ENCODE peak calls at places on chromosome 1, in nine cellular contexts. X, Q, L, N, R, K, B, M and G are unnamed samples. For H3K4me1, the result is how much of the 10 kb centered on the place peaks cover.

GRCh38 chr1:181104790-181105133 is 16.3 kb downstream of the IER5 start:
- DNase-seq in X (peak), Q (no peak), L (peak), N (peak), R (no peak), K (peak), B (no peak), M (peak), G (peak)

GRCh38 chr1:180259431-180260338 is 29.6 kb downstream of the LHX4 start:
- DNase-seq in X (no peak), Q (no peak), L (no peak), N (no peak), R (no peak), K (peak), B (no peak), M (no peak), G (no peak)

GRCh38 chr1:23037081-23037740 is 17.9 kb downstream of the KDM1A start:
- DNase-seq in X (peak), Q (no peak), L (no peak), N (no peak), R (no peak), K (no peak), B (no peak), M (no peak), G (no peak)

GRCh38 chr1:40806724-40807675 is 23.4 kb downstream of the KCNQ4 start:
- DNase-seq in X (no peak), Q (no peak), L (no peak), N (no peak), R (no peak), K (peak), B (no peak), M (no peak), G (no peak)

GRCh38 chr1:22064751-22065402 is 12.4 kb downstream of the CDC42 start:
- DNase-seq in X (no peak), Q (no peak), L (no peak), N (no peak), R (no peak), K (no peak), B (no peak), M (no peak), G (no peak)

GRCh38 chr1:230208619-230209261 is 141.7 kb downstream of the GALNT2 start:
- DNase-seq in X (no peak), Q (no peak), L (no peak), N (no peak), R (no peak), K (no peak), B (no peak), M (no peak), G (peak)

GRCh38 chr1:200260587-200261335 is 149.1 kb downstream of the ZNF281 start:
- DNase-seq in X (peak), Q (no peak), L (no peak), N (peak), R (no peak), K (no peak), B (no peak), M (no peak), G (no peak)

GRCh38 chr1:21294266-21295058 is 4.2 kb upstream of the ECE1 start:
- DNase-seq in X (peak), Q (peak), L (no peak), N (no peak), R (no peak), K (no peak), B (no peak), M (peak), G (peak)

GRCh38 chr1:219189021-219189824 is 15.5 kb downstream of the LYPLAL1 start:
- DNase-seq in X (peak), Q (no peak), L (no peak), N (no peak), R (no peak), K (no peak), B (no peak), M (no peak), G (no peak)

GRCh38 chr1:244100691-244101453 is 49.8 kb downstream of the ZBTB18 start:
- DNase-seq in X (no peak), Q (no peak), L (no peak), N (no peak), R (no peak), K (no peak), B (no peak), M (no peak), G (no peak)

GRCh38 chr1:107643766-107644165 is 321.2 kb downstream of the VAV3 start:
- DNase-seq in X (no peak), Q (no peak), L (no peak), N (no peak), R (no peak), K (no peak), B (no peak), M (no peak), G (no peak)

GRCh38 chr1:63148825-63149645 is 173.3 kb upstream of the FOXD3 start:
- DNase-seq in X (peak), Q (peak), L (no peak), N (peak), R (no peak), K (no peak), B (no peak), M (no peak), G (no peak)

GRCh38 chr1:15038232-15039016 is 115.1 kb upstream of the TMEM51 start:
- DNase-seq in X (peak), Q (no peak), L (no peak), N (peak), R (no peak), K (no peak), B (no peak), M (no peak), G (no peak)

GRCh38 chr1:117130526-117130925 is 9.0 kb upstream of the TRIM45 start:
- DNase-seq in X (no peak), Q (no peak), L (no peak), N (no peak), R (no peak), K (no peak), B (no peak), M (no peak), G (no peak)

GRCh38 chr1:29883986-29884385 is 647.7 kb downstream of the PTPRU start:
- DNase-seq in X (no peak), Q (no peak), L (no peak), N (no peak), R (no peak), K (no peak), B (no peak), M (no peak), G (no peak)

GRCh38 chr1:116820362-116820761 is 66.1 kb downstream of the CD2 start:
- DNase-seq in X (peak), Q (no peak), L (peak), N (no peak), R (peak), K (no peak), B (no peak), M (no peak), G (no peak)

GRCh38 chr1:208731976-208732821 is 488.0 kb upstream of the PLXNA2 start:
- DNase-seq in X (no peak), Q (no peak), L (no peak), N (no peak), R (no peak), K (no peak), B (no peak), M (no peak), G (no peak)

GRCh38 chr1:212634252-212634651 is 25.7 kb downstream of the ATF3 start:
- DNase-seq in X (no peak), Q (no peak), L (no peak), N (no peak), R (no peak), K (no peak), B (no peak), M (no peak), G (no peak)

GRCh38 chr1:29679316-29679715 is 443.0 kb downstream of the PTPRU start:
- DNase-seq in X (no peak), Q (peak), L (no peak), N (no peak), R (no peak), K (no peak), B (peak), M (no peak), G (no peak)

GRCh38 chr1:54567961-54568360 is 19.9 kb downstream of the ACOT11 start:
- DNase-seq in X (peak), Q (no peak), L (no peak), N (no peak), R (no peak), K (peak), B (no peak), M (no peak), G (no peak)

GRCh38 chr1:116529199-116529616 is 41.6 kb downstream of the CD58 start:
- DNase-seq in X (peak), Q (no peak), L (no peak), N (no peak), R (no peak), K (no peak), B (no peak), M (no peak), G (no peak)

GRCh38 chr1:94989911-94990463 is 63.1 kb upstream of the CNN3 start:
- DNase-seq in X (no peak), Q (no peak), L (no peak), N (no peak), R (no peak), K (no peak), B (peak), M (no peak), G (no peak)

GRCh38 chr1:236692128-236692527 is 5.8 kb downstream of the ACTN2 start:
- DNase-seq in X (no peak), Q (no peak), L (no peak), N (no peak), R (no peak), K (no peak), B (no peak), M (no peak), G (no peak)

GRCh38 chr1:170707959-170708666 is 44.2 kb downstream of the PRRX1 start:
- DNase-seq in X (peak), Q (no peak), L (no peak), N (peak), R (no peak), K (no peak), B (no peak), M (no peak), G (no peak)

GRCh38 chr1:43018091-43018490 is 59.4 kb upstream of the SLC2A1 start:
- DNase-seq in X (no peak), Q (no peak), L (no peak), N (no peak), R (no peak), K (no peak), B (no peak), M (no peak), G (no peak)

GRCh38 chr1:197269053-197269452 is 1.0 kb downstream of the CRB1 start:
- DNase-seq in X (no peak), Q (no peak), L (no peak), N (no peak), R (no peak), K (no peak), B (no peak), M (no peak), G (no peak)

GRCh38 chr1:173241528-173242347 is 34.6 kb upstream of the TNFSF4 start:
- DNase-seq in X (no peak), Q (peak), L (no peak), N (no peak), R (no peak), K (no peak), B (no peak), M (no peak), G (no peak)

GRCh38 chr1:32455958-32456357 is 8.9 kb upstream of the ZBTB8B start:
- DNase-seq in X (no peak), Q (no peak), L (no peak), N (no peak), R (no peak), K (no peak), B (no peak), M (no peak), G (no peak)

GRCh38 chr1:39167632-39168209 is 36.8 kb upstream of the MACF1 start:
- DNase-seq in X (peak), Q (peak), L (no peak), N (peak), R (no peak), K (no peak), B (no peak), M (no peak), G (no peak)

GRCh38 chr1:241419986-241420385 is 63.0 kb upstream of the RGS7 start:
- DNase-seq in X (no peak), Q (no peak), L (no peak), N (no peak), R (no peak), K (no peak), B (no peak), M (no peak), G (no peak)

GRCh38 chr1:6053206-6053546 is 7.5 kb downstream of the KCNAB2 start:
- DNase-seq in X (no peak), Q (no peak), L (no peak), N (no peak), R (no peak), K (no peak), B (no peak), M (no peak), G (no peak)

GRCh38 chr1:19113362-19114092 is 96.5 kb downstream of the UBR4 start:
- DNase-seq in X (peak), Q (no peak), L (no peak), N (peak), R (no peak), K (no peak), B (no peak), M (peak), G (no peak)

GRCh38 chr1:234535763-234536515 is 57.0 kb upstream of the TARBP1 start:
- DNase-seq in X (peak), Q (peak), L (peak), N (no peak), R (peak), K (no peak), B (peak), M (peak), G (no peak)

GRCh38 chr1:204854286-204854685 is 16.4 kb upstream of the NFASC start:
- DNase-seq in X (no peak), Q (no peak), L (no peak), N (no peak), R (no peak), K (no peak), B (no peak), M (no peak), G (no peak)

GRCh38 chr1:112064344-112064743 is 74.9 kb upstream of the KCND3 start:
- DNase-seq in X (no peak), Q (no peak), L (no peak), N (no peak), R (no peak), K (no peak), B (no peak), M (no peak), G (no peak)

GRCh38 chr1:87787551-87787950 is 458.9 kb downstream of the LMO4 start:
- DNase-seq in X (peak), Q (no peak), L (no peak), N (peak), R (no peak), K (no peak), B (no peak), M (no peak), G (no peak)

DNA sequence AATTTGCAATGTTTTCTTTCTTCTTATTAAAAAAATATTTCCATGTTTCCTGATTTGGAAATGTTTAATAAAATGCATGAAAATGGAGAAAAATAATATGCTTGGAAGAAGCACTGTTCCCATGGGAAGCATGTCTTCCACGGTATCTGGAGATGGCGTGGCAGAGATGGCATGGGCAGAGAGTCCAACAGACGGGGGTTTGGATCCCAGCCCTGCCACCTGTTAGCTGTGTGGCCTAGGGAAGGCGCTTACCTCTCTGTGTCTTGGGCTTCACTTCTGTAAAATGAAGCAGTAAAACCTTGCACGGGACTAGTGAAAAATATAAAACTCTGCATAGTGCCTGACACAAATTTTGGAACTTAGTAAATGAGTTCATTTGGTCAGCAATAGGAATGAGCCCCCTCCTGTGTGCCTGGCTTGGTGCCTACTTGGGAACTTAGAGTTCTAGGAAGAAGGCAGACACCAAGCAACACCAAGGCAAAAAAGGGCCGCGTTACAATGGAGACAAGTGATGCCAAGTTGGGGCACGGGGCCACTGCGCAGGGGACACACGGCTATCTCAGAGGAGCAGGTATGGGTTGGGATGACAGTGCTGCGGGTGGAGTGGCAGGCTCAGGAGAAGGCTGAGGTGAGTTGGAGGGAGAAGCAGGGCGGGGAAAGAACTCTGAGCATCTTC is 124.2 kb downstream of the KCNN3 start:
- DNase-seq in X (no peak), Q (no peak), L (no peak), N (no peak), R (no peak), K (peak), B (no peak), M (no peak), G (no peak)
- H3K4me1 ChIP-seq in X (under half), Q (under half), L (under half), N (under half), R (under half), K (under half), B (half or more), M (under half), G (under half)

GRCh38 chr1:119947468-119947867 is 51.2 kb upstream of the ADAM30 start:
- DNase-seq in X (peak), Q (no peak), L (no peak), N (no peak), R (no peak), K (no peak), B (no peak), M (no peak), G (no peak)
- H3K27ac ChIP-seq in X (peak), Q (no peak), L (no peak), N (no peak), R (peak), K (no peak), B (peak), M (no peak), G (no peak)

GRCh38 chr1:226682841-226683800 is 56.0 kb downstream of the ITPKB start:
- DNase-seq in X (no peak), Q (no peak), L (no peak), N (no peak), R (no peak), K (no peak), B (no peak), M (no peak), G (peak)
- H3K4me1 ChIP-seq in X (under half), Q (under half), L (half or more), N (under half), R (under half), K (under half), B (under half), M (under half), G (half or more)

GRCh38 chr1:24748191-24749121 is 3.2 kb downstream of the CLIC4 start:
- DNase-seq in X (peak), Q (no peak), L (no peak), N (no peak), R (no peak), K (no peak), B (no peak), M (no peak), G (no peak)
- H3K27ac ChIP-seq in X (peak), Q (no peak), L (no peak), N (no peak), R (peak), K (no peak), B (peak), M (peak), G (no peak)

GRCh38 chr1:178107823-178108222 is 13.9 kb downstream of the RASAL2 start:
- DNase-seq in X (no peak), Q (no peak), L (no peak), N (no peak), R (no peak), K (no peak), B (no peak), M (no peak), G (no peak)

GRCh38 chr1:178101266-178101630 is 7.3 kb downstream of the RASAL2 start:
- DNase-seq in X (no peak), Q (no peak), L (no peak), N (no peak), R (no peak), K (no peak), B (no peak), M (no peak), G (no peak)

GRCh38 chr1:178098262-178098661 is 4.4 kb downstream of the RASAL2 start:
- DNase-seq in X (no peak), Q (no peak), L (no peak), N (no peak), R (no peak), K (no peak), B (no peak), M (no peak), G (no peak)

GRCh38 chr1:178101654-178102053 is 7.8 kb downstream of the RASAL2 start:
- DNase-seq in X (peak), Q (no peak), L (no peak), N (no peak), R (no peak), K (no peak), B (no peak), M (no peak), G (no peak)

DNA sequence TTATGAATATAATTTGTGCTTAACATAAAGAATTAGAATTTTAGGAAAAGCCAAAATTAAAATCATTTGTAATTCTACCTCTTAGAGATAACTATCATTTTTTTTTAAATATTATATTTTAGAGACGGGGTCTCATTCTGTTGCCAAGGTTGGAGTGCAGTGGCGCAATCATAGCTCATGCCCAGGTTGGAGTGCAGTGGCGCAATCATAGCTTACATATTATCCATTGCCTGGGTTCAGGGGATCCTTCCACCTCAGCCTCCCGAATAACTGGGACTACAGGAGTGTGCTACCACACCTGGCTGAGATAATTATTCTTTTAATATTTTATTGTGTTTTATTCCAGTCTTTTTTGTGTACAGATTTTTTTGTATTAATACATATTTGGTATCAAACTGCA is 8.3 kb downstream of the RASAL2 start:
- DNase-seq in X (no peak), Q (peak), L (no peak), N (peak), R (no peak), K (no peak), B (no peak), M (no peak), G (no peak)
- H3K4me1 ChIP-seq in X (under half), Q (under half), L (under half), N (half or more), R (under half), K (under half), B (under half), M (under half), G (under half)

DNA sequence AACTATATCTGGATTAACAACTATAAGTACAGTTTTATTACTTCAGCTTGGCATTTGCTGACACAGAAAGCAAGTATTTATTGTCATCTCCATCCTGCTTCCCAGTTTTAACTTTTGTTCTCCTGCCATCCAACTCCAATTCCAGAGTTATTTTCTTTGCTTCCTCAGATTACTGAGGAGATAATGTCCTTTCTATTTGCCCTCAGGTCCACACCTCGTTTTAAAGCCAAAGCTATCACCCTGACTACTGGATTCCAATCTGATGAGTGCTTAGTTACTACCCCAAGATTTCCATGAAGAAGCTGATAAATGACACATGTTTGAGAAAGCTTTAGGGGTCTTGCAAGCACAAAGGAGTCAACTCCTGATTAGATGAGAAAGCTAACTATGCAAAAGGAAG is 25.2 kb downstream of the ACKR1 start:
- DNase-seq in X (no peak), Q (no peak), L (no peak), N (no peak), R (no peak), K (no peak), B (no peak), M (no peak), G (no peak)
- H3K27ac ChIP-seq in X (no peak), Q (no peak), L (no peak), N (no peak), R (peak), K (no peak), B (no peak), M (no peak), G (no peak)

GRCh38 chr1:223761416-223761815 is 49.1 kb downstream of the CAPN2 start:
- DNase-seq in X (no peak), Q (no peak), L (no peak), N (no peak), R (no peak), K (no peak), B (no peak), M (no peak), G (no peak)
- H3K4me1 ChIP-seq in X (under half), Q (under half), L (under half), N (under half), R (under half), K (under half), B (under half), M (under half), G (under half)